ENCODE peak calls at places on chromosomes 1 and 21, in five cellular contexts. P is mesenchymal stem cell, J is neuronal stem cell, B is H1, I is trophoblast cell. N is an unnamed sample.

GRCh38 chr1:82485591-82486369 is 685.0 kb downstream of the ADGRL2 start:
- DNase-seq in J (peak), B (peak), P (peak), I (peak), N (peak)

GRCh38 chr21:17270234-17270633 is 242.6 kb upstream of the CXADR start:
- DNase-seq in J (no peak), B (no peak), I (peak), P (peak), N (no peak)

GRCh38 chr1:151340870-151341754 is 5.9 kb downstream of the RFX5 start:
- DNase-seq in I (peak), P (peak), B (no peak), J (peak), N (peak)

GRCh38 chr1:238753205-238753720 is 633.1 kb upstream of the CHRM3 start:
- DNase-seq in P (no peak), I (no peak), B (no peak), J (no peak), N (no peak)

GRCh38 chr1:108209456-108210108 is 9.4 kb upstream of the SLC25A24 start:
- DNase-seq in P (no peak), B (no peak), I (no peak), J (no peak), N (peak)

GRCh38 chr1:6423321-6423999 is 1.1 kb upstream of the ESPN start:
- DNase-seq in P (no peak), J (no peak), I (peak), B (peak), N (peak)

GRCh38 chr1:226541631-226542622 is 6.6 kb upstream of the STUM start:
- DNase-seq in B (no peak), J (no peak), I (no peak), P (no peak), N (no peak)

GRCh38 chr1:115284209-115284608 is 53.8 kb downstream of the NGF start:
- DNase-seq in B (no peak), P (no peak), J (no peak), I (no peak), N (no peak)

GRCh38 chr1:12208271-12208670 is 21.6 kb upstream of the VPS13D start:
- DNase-seq in P (peak), J (no peak), I (no peak), B (no peak), N (no peak)

DNA sequence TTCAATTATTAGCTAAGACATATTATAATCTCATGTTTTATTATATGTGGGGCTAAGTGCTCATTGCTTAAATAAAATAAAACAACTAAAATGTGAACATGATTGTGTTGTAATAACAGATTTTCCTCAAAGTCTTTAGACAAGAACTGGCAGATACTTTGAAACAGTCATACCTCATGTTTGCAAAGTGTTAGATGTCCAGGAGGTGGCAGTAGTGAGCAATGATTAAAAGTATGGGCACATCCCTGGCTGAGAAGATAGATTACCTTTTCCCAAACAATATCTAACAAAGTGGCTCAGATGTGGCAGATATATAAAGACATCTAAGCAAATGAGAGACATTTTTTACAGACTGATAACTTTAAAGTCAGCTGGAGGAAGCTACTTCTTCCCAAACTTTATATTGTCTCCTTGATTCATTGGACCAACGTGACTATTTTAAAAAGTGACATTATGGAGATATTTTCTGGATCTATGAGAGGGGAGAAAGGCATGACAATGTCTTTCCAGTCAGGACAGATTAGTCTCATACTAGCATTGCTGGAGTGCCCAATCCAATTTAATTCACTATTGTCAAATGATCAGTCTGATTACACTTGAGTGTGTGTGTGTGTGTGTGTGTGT is 269.8 kb downstream of the S1PR1 start:
- DNase-seq in P (peak), B (no peak), I (peak), J (peak), N (no peak)
- H2BK12ac ChIP-seq in P (no peak), B (no peak), I (no peak), J (no peak), N (no peak)

DNA sequence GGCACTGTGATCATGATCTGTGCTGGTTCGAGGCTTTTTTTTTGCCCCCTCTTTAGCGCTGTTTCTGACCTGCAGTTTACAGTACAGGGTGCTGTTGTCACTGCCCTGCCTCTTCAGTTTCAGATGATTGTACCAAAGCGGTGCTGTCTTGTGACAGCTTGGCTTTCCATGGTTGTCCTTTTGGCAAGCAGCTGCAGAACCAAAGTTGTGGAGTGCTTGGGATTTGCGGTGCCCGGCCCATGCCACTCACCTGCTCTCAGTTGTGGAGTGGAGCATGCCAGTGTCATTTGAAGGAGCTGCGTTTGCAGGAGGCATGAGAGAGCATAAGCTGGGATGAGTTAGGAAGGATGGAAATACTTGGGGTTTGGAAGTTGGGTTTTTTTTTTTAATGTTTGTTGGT is 48.4 kb downstream of the DOP1B start:
- DNase-seq in I (no peak), J (no peak), B (no peak), P (no peak), N (no peak)
- H2BK12ac ChIP-seq in I (no peak), J (no peak), B (no peak), P (no peak), N (no peak)

GRCh38 chr1:79074975-79075374 is 68.4 kb upstream of the ADGRL4 start:
- DNase-seq in P (no peak), J (no peak), I (no peak), B (no peak), N (no peak)
- H2BK12ac ChIP-seq in P (no peak), J (no peak), I (no peak), B (no peak), N (no peak)

GRCh38 chr1:203681739-203682138 is 55.1 kb downstream of the ATP2B4 start:
- DNase-seq in J (no peak), P (no peak), B (no peak), I (no peak), N (no peak)
- H2BK12ac ChIP-seq in J (no peak), P (no peak), B (no peak), I (no peak), N (no peak)

GRCh38 chr1:224492632-224493031 is 58.0 kb upstream of the WDR26 start:
- DNase-seq in I (no peak), J (no peak), P (no peak), B (no peak), N (no peak)
- H2BK12ac ChIP-seq in I (no peak), J (no peak), P (no peak), B (no peak), N (no peak)

DNA sequence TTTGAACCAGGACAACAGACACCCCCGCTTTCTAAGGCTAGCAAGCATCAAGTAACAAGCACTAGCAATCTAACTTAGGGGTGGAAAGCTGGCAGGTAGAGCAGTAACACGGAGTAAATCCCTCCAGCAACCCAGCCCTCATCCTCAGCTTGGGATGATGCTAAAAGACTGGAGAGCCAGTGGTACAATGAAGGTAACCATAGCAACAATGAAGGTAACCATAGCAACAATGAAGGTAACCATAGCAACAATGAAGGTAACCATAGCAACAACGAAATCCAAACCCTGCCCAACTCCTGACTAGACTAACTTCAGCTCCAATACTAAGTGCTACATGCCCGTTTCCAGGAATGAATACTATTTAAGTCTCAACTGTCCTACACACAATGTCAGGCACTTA is 22.2 kb upstream of the EIF4G3 start:
- DNase-seq in I (no peak), P (no peak), B (no peak), J (no peak), N (no peak)
- H2BK12ac ChIP-seq in I (no peak), P (no peak), B (no peak), J (no peak), N (no peak)

GRCh38 chr1:36775716-36776115 is 258.6 kb downstream of the GRIK3 start:
- DNase-seq in P (no peak), I (no peak), J (no peak), B (no peak), N (no peak)
- H2BK12ac ChIP-seq in P (no peak), I (no peak), J (no peak), B (no peak), N (no peak)

DNA sequence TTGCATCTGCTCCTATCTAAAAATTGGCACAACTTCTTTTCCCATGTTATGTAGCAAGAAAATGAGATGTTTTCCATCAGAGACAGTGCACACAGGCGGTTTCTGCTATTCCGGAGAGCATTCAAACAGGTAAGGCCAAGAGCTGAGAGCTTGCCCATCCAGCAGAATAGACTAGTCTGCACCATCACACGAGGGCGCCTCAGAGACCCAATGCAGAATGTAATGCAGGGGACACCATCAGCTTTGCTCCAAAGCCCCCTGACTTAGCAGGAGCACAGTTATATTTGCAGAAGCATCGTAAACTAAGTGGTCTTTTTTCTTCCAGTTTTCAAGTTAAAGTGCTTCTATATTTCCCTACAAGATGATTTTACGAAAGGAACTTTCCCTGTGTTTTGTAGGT is 4.7 kb downstream of the IL24 start:
- DNase-seq in J (no peak), B (no peak), P (no peak), I (no peak), N (no peak)
- H2BK12ac ChIP-seq in J (no peak), B (no peak), P (no peak), I (no peak), N (no peak)

GRCh38 chr1:33329600-33330305 is 8.9 kb upstream of the A3GALT2 start:
- DNase-seq in J (no peak), P (no peak), B (no peak), I (no peak), N (no peak)

GRCh38 chr1:33330376-33330890 is 9.5 kb upstream of the A3GALT2 start:
- DNase-seq in B (no peak), P (no peak), I (peak), J (no peak), N (no peak)

GRCh38 chr1:33328817-33329216 is 7.9 kb upstream of the A3GALT2 start:
- DNase-seq in P (no peak), B (no peak), I (no peak), J (no peak), N (no peak)

GRCh38 chr1:33326690-33327300 is 5.9 kb upstream of the A3GALT2 start:
- DNase-seq in I (no peak), J (no peak), B (no peak), P (no peak), N (no peak)

GRCh38 chr1:33327587-33328325 is 6.9 kb upstream of the A3GALT2 start:
- DNase-seq in J (no peak), P (peak), I (peak), B (no peak), N (no peak)
- H2BK12ac ChIP-seq in J (no peak), P (no peak), I (no peak), B (no peak), N (no peak)